ENCODE peak calls at places on chromosomes 2 and 18, in four cellular contexts. One of them, this sample, is unnamed.

GRCh38 chr2:227411320-227411989 is 23.7 kb upstream of the SCYGR1 start:
- DNase-seq in NCI-H1694: no peak
- DNase-seq in NCI-H460: no peak
- DNase-seq in NCI-H774: no peak
- DNase-seq in this sample: no peak

GRCh38 chr2:142874293-142874814 is 3.1 kb upstream of the KYNU start:
- DNase-seq in NCI-H1694: no peak
- DNase-seq in NCI-H460: peak
- DNase-seq in NCI-H774: no peak
- DNase-seq in this sample: no peak

GRCh38 chr2:199223791-199224190 is 233.9 kb downstream of the SATB2 start:
- DNase-seq in NCI-H1694: no peak
- DNase-seq in NCI-H460: no peak
- DNase-seq in NCI-H774: no peak
- DNase-seq in this sample: no peak

GRCh38 chr18:7898181-7898580 is 331.1 kb downstream of the PTPRM start:
- DNase-seq in NCI-H1694: no peak
- DNase-seq in NCI-H460: no peak
- DNase-seq in NCI-H774: no peak
- DNase-seq in this sample: no peak

GRCh38 chr2:119196301-119197124 is 27.1 kb upstream of the STEAP3 start:
- DNase-seq in NCI-H1694: no peak
- DNase-seq in NCI-H460: no peak
- DNase-seq in NCI-H774: no peak
- DNase-seq in this sample: no peak

GRCh38 chr2:96113951-96114350 is 2.4 kb downstream of the ADRA2B start:
- DNase-seq in NCI-H1694: no peak
- DNase-seq in NCI-H460: no peak
- DNase-seq in NCI-H774: no peak
- DNase-seq in this sample: no peak

GRCh38 chr2:219406861-219407230 is 11.3 kb upstream of the DES start:
- DNase-seq in NCI-H1694: no peak
- DNase-seq in NCI-H460: no peak
- DNase-seq in NCI-H774: no peak
- DNase-seq in this sample: no peak

GRCh38 chr2:206614825-206615224 is 27.5 kb upstream of the FAM237A start:
- DNase-seq in NCI-H1694: no peak
- DNase-seq in NCI-H460: peak
- DNase-seq in NCI-H774: no peak
- DNase-seq in this sample: peak

GRCh38 chr2:112867701-112868631 is 31.4 kb upstream of the IL1B start:
- DNase-seq in NCI-H1694: no peak
- DNase-seq in NCI-H460: no peak
- DNase-seq in NCI-H774: no peak
- DNase-seq in this sample: no peak

GRCh38 chr2:46540496-46541342 is 61.4 kb downstream of the TMEM247 start:
- DNase-seq in NCI-H1694: no peak
- DNase-seq in NCI-H460: peak
- DNase-seq in NCI-H774: no peak
- DNase-seq in this sample: no peak

GRCh38 chr2:41781082-41781481 is 266.7 kb upstream of the PKDCC start:
- DNase-seq in NCI-H1694: no peak
- DNase-seq in NCI-H460: no peak
- DNase-seq in NCI-H774: no peak
- DNase-seq in this sample: no peak

GRCh38 chr2:135227386-135227785 is 175.3 kb downstream of the RAB3GAP1 start:
- DNase-seq in NCI-H1694: no peak
- DNase-seq in NCI-H460: no peak
- DNase-seq in NCI-H774: no peak
- DNase-seq in this sample: no peak

GRCh38 chr2:38039111-38039510 is 36.8 kb downstream of the CYP1B1 start:
- DNase-seq in NCI-H1694: no peak
- DNase-seq in NCI-H460: no peak
- DNase-seq in NCI-H774: no peak
- DNase-seq in this sample: no peak

GRCh38 chr2:127027715-127028114 is 79.2 kb downstream of the BIN1 start:
- DNase-seq in NCI-H1694: no peak
- DNase-seq in NCI-H460: no peak
- DNase-seq in NCI-H774: no peak
- DNase-seq in this sample: no peak